ENCODE peak calls at places on chromosomes 5 and 9, in six cellular contexts. C is PC-9, M is adrenal gland, P is keratinocyte, X is stomach, S is HCT116. J is an unnamed sample. For H3K36me3, the result is how much of the 10 kb centered on the place peaks cover.

GRCh38 chr5:111197523-111197922 is 26.7 kb upstream of the CAMK4 start:
- DNase-seq in X (no peak), P (no peak), S (no peak), C (no peak), M (peak), J (no peak)

GRCh38 chr9:99466104-99466503 is 244.0 kb downstream of the SEC61B start:
- DNase-seq in C (no peak), X (no peak), S (no peak), P (no peak), M (no peak), J (no peak)

GRCh38 chr9:33166263-33167083 is 663 bp downstream of the B4GALT1 start:
- DNase-seq in S (no peak), M (peak), X (peak), C (no peak), P (no peak), J (no peak)

GRCh38 chr5:81232449-81233079 is 558 bp upstream of the CKMT2 start:
- DNase-seq in M (peak), P (no peak), X (no peak), S (no peak), C (no peak), J (no peak)

GRCh38 chr9:134709512-134710270 is 68.1 kb downstream of the COL5A1 start:
- DNase-seq in S (no peak), C (no peak), P (no peak), X (no peak), M (no peak), J (no peak)

GRCh38 chr5:163473613-163474243 is 13.3 kb downstream of the HMMR start:
- DNase-seq in P (no peak), C (no peak), X (no peak), S (no peak), M (no peak), J (no peak)

GRCh38 chr9:21801683-21802417 is 586 bp upstream of the MTAP start:
- DNase-seq in S (peak), M (peak), C (peak), X (peak), P (no peak), J (no peak)

GRCh38 chr5:76601470-76601869 is 21.7 kb downstream of the F2RL2 start:
- DNase-seq in M (no peak), P (peak), X (no peak), S (peak), C (peak), J (no peak)

GRCh38 chr5:81800797-81801196 is 49.9 kb upstream of the SSBP2 start:
- DNase-seq in S (no peak), M (no peak), C (peak), X (no peak), P (no peak), J (no peak)

GRCh38 chr5:136014049-136014516 is 14.7 kb upstream of the TGFBI start:
- DNase-seq in S (no peak), C (no peak), X (no peak), P (no peak), M (no peak), J (no peak)

GRCh38 chr9:123696476-123696875 is 233.4 kb downstream of the DENND1A start:
- DNase-seq in X (no peak), M (no peak), S (no peak), P (no peak), C (no peak), J (no peak)

GRCh38 chr9:136216541-136217240 is 11.8 kb upstream of the LHX3 start:
- DNase-seq in P (no peak), C (no peak), M (no peak), S (no peak), X (no peak), J (no peak)

GRCh38 chr5:44774279-44774880 is 34.4 kb upstream of the MRPS30 start:
- DNase-seq in S (peak), M (no peak), P (peak), X (no peak), C (no peak), J (no peak)

GRCh38 chr9:114263853-114264510 is 58.9 kb upstream of the ORM1 start:
- DNase-seq in X (no peak), M (no peak), P (no peak), C (no peak), S (no peak), J (no peak)

GRCh38 chr9:13942695-13943094 is 371.2 kb downstream of the NFIB start:
- DNase-seq in X (no peak), P (peak), S (no peak), M (no peak), C (peak), J (peak)

GRCh38 chr9:101580076-101580475 is 14.7 kb downstream of the PPP3R2 start:
- DNase-seq in C (no peak), S (no peak), M (no peak), X (no peak), P (no peak), J (no peak)

GRCh38 chr5:439181-439580 is 3.8 kb upstream of the EXOC3 start:
- DNase-seq in M (no peak), S (no peak), C (no peak), X (no peak), P (no peak), J (no peak)

GRCh38 chr9:98287383-98287782 is 31.9 kb upstream of the TBC1D2 start:
- DNase-seq in M (no peak), S (no peak), P (no peak), X (no peak), C (peak), J (no peak)

GRCh38 chr9:34988218-34989055 is 1.1 kb upstream of the DNAJB5 start:
- DNase-seq in S (no peak), C (no peak), X (no peak), P (no peak), M (peak), J (no peak)

GRCh38 chr5:122778157-122778556 is 3.3 kb downstream of the SNX2 start:
- DNase-seq in S (no peak), X (no peak), C (no peak), P (no peak), M (no peak), J (no peak)

DNA sequence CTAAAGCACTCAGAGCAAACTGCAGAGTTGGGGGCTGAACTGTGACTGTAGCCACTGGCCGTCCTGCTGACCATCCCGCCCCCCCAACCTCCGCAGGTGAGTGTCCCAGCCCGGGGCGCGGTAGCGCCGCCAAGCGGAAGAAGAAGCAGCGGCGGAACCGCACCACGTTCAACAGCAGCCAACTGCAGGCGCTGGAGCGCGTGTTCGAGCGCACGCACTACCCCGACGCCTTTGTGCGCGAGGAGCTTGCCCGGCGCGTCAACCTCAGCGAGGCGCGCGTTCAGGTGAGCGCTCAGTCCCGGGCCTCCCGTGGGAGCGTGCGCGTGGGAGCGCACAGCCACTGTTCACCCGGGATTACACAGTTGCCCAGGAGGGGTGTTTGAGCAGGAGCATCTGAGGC is 33.7 kb downstream of the PTGES start:
- DNase-seq in M (no peak), S (no peak), X (no peak), P (no peak), C (no peak), J (no peak)
- TF ChIP-seq CTCF in M (no peak), S (no peak), X (no peak), P (no peak), C (no peak), J (no peak)

DNA sequence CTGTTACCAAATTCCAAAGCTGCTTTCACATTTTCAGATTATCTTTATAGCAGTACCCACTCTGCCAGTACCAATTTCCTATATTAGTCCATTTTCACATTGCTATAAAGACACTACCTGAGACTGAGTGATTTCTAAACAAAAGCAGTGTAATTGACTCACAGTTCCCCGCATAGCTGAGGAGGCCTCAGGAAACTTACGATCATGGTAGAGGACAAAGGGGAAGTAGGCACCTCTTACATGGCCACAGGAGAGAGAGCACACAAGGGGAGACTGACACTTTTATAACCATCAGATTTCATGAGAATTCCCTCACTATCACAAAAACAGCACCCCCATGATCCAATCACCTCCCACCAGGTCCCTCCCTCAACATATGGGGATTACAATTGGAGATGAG is 105.0 kb downstream of the DTWD2 start:
- DNase-seq in S (no peak), P (no peak), X (no peak), C (no peak), M (no peak), J (no peak)
- H3K4me3 ChIP-seq in S (no peak), P (no peak), X (no peak), C (no peak), M (no peak), J (no peak)

GRCh38 chr9:129111143-129111761 is at the start of gene PTPA:
- DNase-seq in P (no peak), X (peak), M (peak), S (peak), C (peak), J (peak)
- H3K36me3 ChIP-seq in P (under half), X (under half), M (under half), S (under half), C (under half), J (under half)

GRCh38 chr9:90900130-90900529 is 98.5 kb downstream of the SYK start:
- DNase-seq in M (no peak), X (no peak), S (no peak), C (no peak), P (no peak), J (no peak)
- TF ChIP-seq CTCF in M (no peak), X (no peak), S (peak), C (no peak), P (no peak), J (no peak)

GRCh38 chr5:3121813-3122212 is 370.3 kb upstream of the IRX2 start:
- DNase-seq in P (no peak), M (no peak), C (no peak), X (no peak), S (no peak), J (no peak)

GRCh38 chr5:3123763-3124157 is 372.3 kb upstream of the IRX2 start:
- DNase-seq in C (no peak), S (no peak), P (no peak), X (no peak), M (no peak), J (no peak)

GRCh38 chr5:3122216-3122615 is 370.7 kb upstream of the IRX2 start:
- DNase-seq in P (no peak), C (no peak), M (no peak), S (no peak), X (no peak), J (no peak)

GRCh38 chr5:3124410-3124809 is 372.9 kb upstream of the IRX2 start:
- DNase-seq in C (no peak), M (no peak), P (no peak), X (no peak), S (no peak), J (no peak)

DNA sequence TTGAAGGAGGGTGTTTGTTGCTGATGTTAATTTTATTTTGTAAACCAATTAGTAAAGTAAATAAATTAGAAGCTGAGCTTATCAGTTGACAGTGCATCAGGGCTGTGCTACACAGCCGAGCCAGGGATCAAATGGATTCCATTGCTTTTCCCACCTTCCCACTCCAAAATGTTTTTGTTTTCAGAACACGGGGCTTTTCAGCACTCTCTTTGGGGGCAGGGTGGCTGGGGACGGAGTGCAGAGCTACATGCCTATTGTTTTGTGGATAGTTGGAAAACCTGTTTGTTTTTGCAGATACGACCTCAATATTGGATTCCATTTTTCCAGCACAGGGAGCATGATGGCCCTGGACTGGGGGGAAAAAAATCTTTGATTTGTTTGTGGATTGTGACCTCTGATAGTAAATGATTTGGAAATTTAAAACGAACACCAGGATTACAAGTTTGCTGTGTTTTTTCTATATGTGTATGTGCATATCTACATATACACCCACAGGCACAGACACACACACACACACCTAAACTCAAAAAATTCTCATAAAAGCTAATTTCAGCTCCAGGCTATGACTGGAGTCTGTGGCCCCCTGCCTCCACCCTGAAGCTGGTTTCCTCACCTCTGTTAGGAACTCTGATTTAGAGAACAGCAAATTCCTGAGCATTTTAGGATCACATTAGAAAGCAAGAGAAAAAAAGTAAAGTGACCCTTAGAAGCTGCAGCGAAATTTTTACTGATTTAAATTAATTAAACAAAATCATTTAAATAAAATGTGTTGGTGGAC is 371.7 kb upstream of the IRX2 start:
- DNase-seq in S (no peak), X (no peak), P (no peak), C (no peak), M (no peak), J (no peak)
- H3K4me3 ChIP-seq in S (no peak), X (no peak), P (no peak), C (no peak), M (no peak), J (no peak)

GRCh38 chr9:2781336-2781735 is 62.6 kb downstream of the PUM3 start:
- DNase-seq in P (no peak), M (no peak), C (no peak), X (no peak), S (no peak), J (no peak)

GRCh38 chr9:2780846-2781245 is 63.0 kb downstream of the PUM3 start:
- DNase-seq in M (no peak), S (no peak), P (no peak), X (no peak), C (no peak), J (no peak)

GRCh38 chr9:2778816-2779215 is 61.5 kb downstream of the KCNV2 start:
- DNase-seq in C (no peak), S (no peak), P (no peak), M (no peak), X (no peak), J (no peak)

GRCh38 chr9:2780326-2780725 is 63.0 kb downstream of the KCNV2 start:
- DNase-seq in C (no peak), X (no peak), M (no peak), S (no peak), P (no peak), J (no peak)

GRCh38 chr9:2777454-2777853 is 60.1 kb downstream of the KCNV2 start:
- DNase-seq in M (no peak), C (no peak), X (no peak), P (no peak), S (no peak), J (no peak)
- H3K36me3 ChIP-seq in M (under half), C (under half), X (half or more), P (under half), S (under half), J (under half)

GRCh38 chr5:143569722-143570567 is 166.5 kb upstream of the NR3C1 start:
- DNase-seq in X (no peak), C (no peak), M (no peak), P (no peak), S (no peak), J (no peak)
- TF ChIP-seq CTCF in X (no peak), C (no peak), M (no peak), P (no peak), S (no peak), J (no peak)

GRCh38 chr9:131886839-131887238 is 147.0 kb upstream of the RAPGEF1 start:
- DNase-seq in P (no peak), S (no peak), C (no peak), X (no peak), M (no peak), J (no peak)
- H3K4me3 ChIP-seq in P (no peak), S (no peak), C (no peak), X (no peak), M (no peak), J (no peak)

GRCh38 chr5:151773979-151774378 is 2.2 kb downstream of the G3BP1 start:
- DNase-seq in X (no peak), C (no peak), P (no peak), M (no peak), S (no peak), J (no peak)

GRCh38 chr5:151771259-151772028 is at the start of gene G3BP1:
- DNase-seq in X (peak), S (peak), M (peak), C (peak), P (peak), J (peak)

GRCh38 chr5:151772029-151772867 is 494 bp downstream of the G3BP1 start:
- DNase-seq in S (no peak), X (peak), P (no peak), M (peak), C (peak), J (no peak)

GRCh38 chr5:151775025-151775606 is 3.4 kb downstream of the G3BP1 start:
- DNase-seq in C (no peak), M (no peak), S (no peak), P (no peak), X (no peak), J (no peak)

GRCh38 chr5:151772868-151773561 is 1.3 kb downstream of the G3BP1 start:
- DNase-seq in S (no peak), C (no peak), M (peak), X (no peak), P (no peak), J (no peak)
- H3K36me3 ChIP-seq in S (under half), C (under half), M (under half), X (under half), P (under half), J (under half)

GRCh38 chr9:91807640-91808246 is 142.3 kb downstream of the ROR2 start:
- DNase-seq in C (no peak), S (no peak), M (no peak), X (no peak), P (no peak), J (no peak)
- TF ChIP-seq CTCF in C (no peak), S (no peak), M (no peak), X (no peak), P (no peak), J (no peak)